ENCODE peak calls at places on chromosomes 11 and 22, in seven cellular contexts. J is mesendoderm, L is neuronal stem cell, X is mesenchymal stem cell, R is H9, B is H1, H is trophoblast cell. D is an unnamed sample.
A peak's percentile ranks its signal among the peaks of the same experiment; 100 is the strongest.

GRCh38 chr11:43282607-43283440 is 29.0 kb upstream of the API5 start:
- DNase-seq in J (peak; percentile 48), L (peak; percentile 51), X (peak; percentile 29), R (peak; percentile 55), B (peak; percentile 76), H (peak; percentile 15), D (peak; percentile 16)

GRCh38 chr11:92728628-92729027 is 240.8 kb upstream of the MTNR1B start:
- DNase-seq in J (peak; percentile 6), L (no peak), X (no peak), R (no peak), B (no peak), H (no peak), D (no peak)

GRCh38 chr11:64034411-64034811 is 1.3 kb upstream of the FLRT1 start:
- DNase-seq in J (peak; percentile 56), L (no peak), X (no peak), R (peak; percentile 71), B (peak; percentile 74), H (no peak), D (no peak)

GRCh38 chr11:697028-697491 is 1.4 kb downstream of the TMEM80 start:
- DNase-seq in J (no peak), L (no peak), X (peak; percentile 97), R (no peak), B (no peak), H (peak; percentile 75), D (peak; percentile 90)

GRCh38 chr11:6611092-6612007 is 666 bp downstream of the TAF10 start:
- DNase-seq in J (peak; percentile 43), L (no peak), X (peak; percentile 34), R (peak; percentile 27), B (peak; percentile 61), H (no peak), D (peak; percentile 21)

GRCh38 chr22:47107431-47107830 is 345.0 kb downstream of the TBC1D22A start:
- DNase-seq in J (no peak), L (no peak), X (peak; percentile 75), R (no peak), B (no peak), H (peak; percentile 25), D (peak; percentile 88)

GRCh38 chr11:7170431-7170830 is 81.3 kb upstream of the SYT9 start:
- DNase-seq in J (no peak), L (no peak), X (no peak), R (no peak), B (no peak), H (no peak), D (no peak)

GRCh38 chr11:124799384-124800225 is 601 bp downstream of the MSANTD2 start:
- DNase-seq in J (peak; percentile 63), L (peak; percentile 55), X (peak; percentile 56), R (peak; percentile 48), B (peak; percentile 71), H (peak; percentile 57), D (peak; percentile 18)

GRCh38 chr11:80758787-80759186 is 1318.0 kb upstream of the TENM4 start:
- DNase-seq in J (no peak), L (no peak), X (no peak), R (no peak), B (no peak), H (no peak), D (no peak)

GRCh38 chr11:2793781-2794418 is 91.7 kb downstream of the CDKN1C start:
- DNase-seq in J (no peak), L (no peak), X (no peak), R (no peak), B (peak; percentile 37), H (no peak), D (no peak)

GRCh38 chr11:117442049-117442868 is 114.6 kb downstream of the CEP164 start:
- DNase-seq in J (no peak), L (no peak), X (no peak), R (no peak), B (no peak), H (no peak), D (no peak)

GRCh38 chr11:28969832-28970231 is 861.6 kb downstream of the METTL15 start:
- DNase-seq in J (peak; percentile 3), L (no peak), X (no peak), R (no peak), B (no peak), H (no peak), D (no peak)

GRCh38 chr22:17492247-17492646 is 71.1 kb upstream of the SLC25A18 start:
- DNase-seq in J (peak; percentile 59), L (no peak), X (no peak), R (no peak), B (no peak), H (no peak), D (no peak)

GRCh38 chr22:48750282-48750681 is 1077.4 kb downstream of the BRD1 start:
- DNase-seq in J (no peak), L (no peak), X (no peak), R (no peak), B (no peak), H (no peak), D (no peak)

GRCh38 chr22:48749555-48750227 is 1078.0 kb downstream of the BRD1 start:
- DNase-seq in J (no peak), L (no peak), X (no peak), R (no peak), B (no peak), H (no peak), D (no peak)

GRCh38 chr22:48748113-48748859 is 1079.4 kb downstream of the BRD1 start:
- DNase-seq in J (no peak), L (no peak), X (no peak), R (peak; percentile 24), B (peak; percentile 35), H (no peak), D (no peak)

GRCh38 chr22:48750826-48751440 is 1076.7 kb downstream of the BRD1 start:
- DNase-seq in J (no peak), L (no peak), X (no peak), R (no peak), B (no peak), H (no peak), D (no peak)

GRCh38 chr22:48748860-48749554 is 1078.7 kb downstream of the BRD1 start:
- DNase-seq in J (no peak), L (no peak), X (no peak), R (no peak), B (no peak), H (no peak), D (no peak)
- H2AK5ac ChIP-seq in J (no peak overlapping the region), L (no peak overlapping the region), X (no peak overlapping the region), R (no peak overlapping the region), B (no peak overlapping the region), H (no peak overlapping the region), D (no peak overlapping the region)

DNA sequence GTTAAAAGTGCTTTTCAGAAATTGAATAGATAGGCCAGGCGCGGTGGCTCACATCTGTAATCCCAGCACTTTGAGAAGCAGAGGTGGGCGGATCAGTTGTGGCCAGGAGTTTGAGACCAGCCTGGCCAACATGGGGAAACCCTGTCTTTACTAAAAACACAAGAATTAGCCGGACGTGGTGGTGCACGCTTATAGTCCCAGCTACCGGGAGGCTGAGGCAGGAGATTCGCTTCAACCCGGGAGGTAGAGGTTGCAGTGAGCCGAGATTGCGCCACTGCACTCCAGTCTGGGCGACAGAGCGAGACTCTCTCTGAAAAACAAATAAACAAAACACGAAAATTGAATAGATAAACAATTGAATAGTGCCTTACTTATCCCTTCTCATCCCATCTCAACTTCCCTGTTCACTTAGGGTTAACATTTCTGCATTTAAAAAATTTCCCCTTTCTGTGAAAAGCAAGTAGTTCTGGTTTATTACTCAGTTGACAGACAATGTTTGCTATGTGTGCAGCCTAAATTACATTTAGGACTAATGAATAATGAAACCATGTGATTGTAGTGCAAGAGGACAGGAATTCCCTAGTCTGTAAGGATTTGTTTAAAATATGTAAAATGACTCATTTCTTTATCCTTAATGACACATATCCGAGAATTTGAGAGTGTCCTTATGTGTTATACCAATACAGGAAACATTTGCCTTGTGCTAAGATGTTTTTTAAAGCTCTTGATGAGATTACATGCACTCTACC is 6.0 kb downstream of the RNF169 start:
- DNase-seq in J (peak; percentile 6), L (no peak), X (peak; percentile 95), R (no peak), B (no peak), H (peak; percentile 48), D (peak; percentile 96)
- H2AK5ac ChIP-seq in J (no peak overlapping the region), L (no peak overlapping the region), X (no peak overlapping the region), R (no peak overlapping the region), B (no peak overlapping the region), H (no peak overlapping the region), D (peak overlapping the region; percentile 71)

GRCh38 chr22:27317961-27318360 is 483.6 kb downstream of the MN1 start:
- DNase-seq in J (no peak), L (no peak), X (peak; percentile 72), R (no peak), B (no peak), H (no peak), D (no peak)

GRCh38 chr22:27315833-27316232 is 485.7 kb downstream of the MN1 start:
- DNase-seq in J (no peak), L (no peak), X (no peak), R (no peak), B (no peak), H (no peak), D (no peak)

GRCh38 chr22:27317156-27317555 is 484.4 kb downstream of the MN1 start:
- DNase-seq in J (peak; percentile 65), L (no peak), X (peak; percentile 62), R (peak; percentile 50), B (no peak), H (no peak), D (no peak)

GRCh38 chr22:27314276-27314807 is 487.2 kb downstream of the MN1 start:
- DNase-seq in J (no peak), L (no peak), X (no peak), R (no peak), B (no peak), H (no peak), D (no peak)

GRCh38 chr22:27318516-27318915 is 483.0 kb downstream of the MN1 start:
- DNase-seq in J (peak; percentile 27), L (no peak), X (peak; percentile 96), R (peak; percentile 7), B (no peak), H (peak; percentile 39), D (peak; percentile 44)
- H2AK5ac ChIP-seq in J (no peak overlapping the region), L (no peak overlapping the region), X (no peak overlapping the region), R (no peak overlapping the region), B (no peak overlapping the region), H (no peak overlapping the region), D (no peak overlapping the region)

GRCh38 chr11:87120937-87121336 is 83.2 kb downstream of the TMEM135 start:
- DNase-seq in J (no peak), L (no peak), X (no peak), R (no peak), B (no peak), H (no peak), D (no peak)

GRCh38 chr11:87127131-87127530 is 89.4 kb downstream of the TMEM135 start:
- DNase-seq in J (peak; percentile 54), L (no peak), X (no peak), R (no peak), B (no peak), H (no peak), D (no peak)

GRCh38 chr11:87128372-87128771 is 90.6 kb downstream of the TMEM135 start:
- DNase-seq in J (no peak), L (no peak), X (no peak), R (no peak), B (no peak), H (no peak), D (no peak)

GRCh38 chr11:87125257-87125656 is 87.5 kb downstream of the TMEM135 start:
- DNase-seq in J (no peak), L (no peak), X (no peak), R (no peak), B (no peak), H (no peak), D (no peak)

DNA sequence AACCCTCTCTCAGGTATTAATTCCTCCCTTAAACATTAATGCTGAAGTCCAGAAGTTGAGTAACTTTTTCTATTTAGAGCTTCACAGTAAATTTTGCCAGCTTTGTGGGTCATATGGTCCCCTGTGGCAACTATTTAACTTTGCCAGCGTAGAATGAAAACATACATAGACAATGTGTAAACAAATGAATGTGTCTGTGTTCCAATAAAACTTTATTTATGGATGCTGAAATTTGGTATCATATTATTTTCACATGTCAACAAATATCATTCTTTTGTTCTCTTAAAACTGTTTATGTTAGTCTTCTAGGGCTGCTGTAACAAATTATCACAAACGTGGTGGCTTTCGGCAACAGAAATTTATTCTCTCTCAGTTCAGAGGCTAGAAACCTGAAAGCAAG is 85.1 kb downstream of the TMEM135 start:
- DNase-seq in J (no peak), L (no peak), X (no peak), R (no peak), B (no peak), H (no peak), D (no peak)
- H2AK5ac ChIP-seq in J (no peak overlapping the region), L (no peak overlapping the region), X (no peak overlapping the region), R (no peak overlapping the region), B (no peak overlapping the region), H (no peak overlapping the region), D (no peak overlapping the region)

D was measured in IMR-90.